ENCODE peak calls at places on chromosomes 16 and 17, in ten cellular contexts. P, B, T, O, H, U, D, Y, R and M are unnamed samples.

GRCh38 chr17:20059728-20060188 is 50.6 kb downstream of the SPECC1 start:
- DNase-seq in O (no peak), D (no peak), H (no peak), U (no peak), Y (no peak), B (peak), T (peak), R (peak), P (peak), M (no peak)

GRCh38 chr17:45997624-45998023 is 1.4 kb upstream of the STH start:
- DNase-seq in D (no peak), R (no peak), H (no peak), O (no peak), B (no peak), T (peak), Y (no peak), P (no peak), U (no peak), M (no peak)

GRCh38 chr16:51441331-51441730 is 290.3 kb upstream of the SALL1 start:
- DNase-seq in B (no peak), O (no peak), H (no peak), R (no peak), T (no peak), U (no peak), P (no peak), Y (no peak), D (no peak), M (no peak)

GRCh38 chr17:16027708-16028584 is 28.3 kb downstream of the TTC19 start:
- DNase-seq in T (peak), H (no peak), B (peak), D (peak), P (peak), Y (no peak), O (no peak), U (no peak), R (peak), M (no peak)

GRCh38 chr16:2033057-2033911 is 6.6 kb downstream of the NHERF2 start:
- DNase-seq in O (peak), D (peak), P (no peak), U (peak), Y (no peak), H (no peak), R (peak), B (peak), T (peak), M (peak)

GRCh38 chr17:17701658-17702057 is 20.4 kb downstream of the RAI1 start:
- DNase-seq in T (no peak), O (no peak), Y (no peak), B (no peak), P (no peak), R (no peak), H (no peak), U (no peak), D (no peak), M (no peak)

GRCh38 chr16:14286381-14287230 is 215.5 kb downstream of the MRTFB start:
- DNase-seq in R (no peak), H (no peak), O (peak), D (no peak), B (no peak), P (no peak), U (no peak), Y (no peak), T (no peak), M (no peak)

GRCh38 chr17:80575057-80575875 is 30.6 kb downstream of the RPTOR start:
- DNase-seq in T (peak), B (peak), D (peak), P (peak), R (peak), O (peak), U (peak), Y (peak), H (peak), M (peak)

GRCh38 chr16:71564377-71564967 is 12.4 kb downstream of the TAT start:
- DNase-seq in H (no peak), P (no peak), R (no peak), B (no peak), Y (no peak), T (no peak), U (peak), O (peak), D (no peak), M (no peak)

GRCh38 chr17:1720856-1721386 is 3.6 kb upstream of the WDR81 start:
- DNase-seq in U (peak), P (peak), B (peak), D (peak), H (no peak), R (peak), T (peak), O (peak), Y (peak), M (peak)

GRCh38 chr17:62708587-62708986 is 81.1 kb downstream of the MRC2 start:
- DNase-seq in D (no peak), H (no peak), P (no peak), U (no peak), R (no peak), B (no peak), Y (no peak), O (no peak), T (no peak), M (no peak)

GRCh38 chr16:57530104-57530522 is 6.3 kb downstream of the CCDC102A start:
- DNase-seq in U (peak), Y (no peak), T (peak), D (no peak), P (no peak), O (no peak), R (no peak), H (no peak), B (no peak), M (no peak)

GRCh38 chr17:3038941-3039340 is 24.5 kb downstream of the OR1D5 start:
- DNase-seq in Y (no peak), P (no peak), U (no peak), O (no peak), H (no peak), T (no peak), R (no peak), B (no peak), D (no peak), M (no peak)

DNA sequence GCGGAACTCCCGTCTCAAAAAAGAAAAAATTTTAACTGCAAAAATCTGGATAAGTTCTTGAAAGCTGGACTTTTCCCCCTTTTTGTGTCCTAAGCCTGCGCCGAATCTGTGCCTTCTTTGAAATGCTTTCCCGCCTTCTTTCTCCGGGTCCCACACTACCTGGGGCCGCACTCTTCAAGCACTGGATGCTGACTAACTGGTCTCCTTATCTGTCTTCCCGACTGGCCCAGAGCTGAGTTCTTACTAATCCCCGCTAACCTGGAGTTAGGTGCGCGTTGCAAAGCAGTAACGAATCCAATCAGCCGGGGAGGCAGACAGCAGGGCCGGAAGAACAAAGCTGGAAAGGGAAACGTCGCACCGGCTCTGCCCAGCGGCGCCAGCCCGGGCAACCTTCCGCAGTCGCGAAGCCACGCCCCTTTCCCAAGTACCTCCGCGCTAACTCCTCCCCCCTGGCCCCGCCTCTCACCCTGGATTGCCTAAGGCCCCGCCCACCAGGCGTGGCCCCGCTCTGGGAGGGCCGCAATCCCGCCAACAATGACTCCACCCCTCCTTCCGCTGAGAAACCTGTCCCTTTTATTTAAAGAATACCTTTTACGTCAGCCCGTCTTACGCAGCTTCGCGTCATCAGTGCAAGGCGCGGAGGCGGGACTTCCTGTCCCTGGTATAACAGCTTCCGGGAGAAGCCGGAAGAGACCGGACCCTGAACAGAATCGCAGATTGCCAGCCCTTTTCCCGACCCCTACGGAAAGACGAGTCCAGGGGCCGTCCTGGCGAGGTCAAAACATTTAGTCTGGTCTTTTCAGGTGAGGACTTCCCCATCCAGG is at the start of gene TMUB2:
- DNase-seq in R (peak), B (peak), Y (peak), U (peak), D (peak), O (peak), P (peak), T (peak), H (peak), M (peak)
- H3K27ac ChIP-seq in R (peak), B (peak), Y (peak), U (peak), D (peak), O (peak), P (peak), T (peak), H (peak), M (peak)

GRCh38 chr17:10809605-10810004 is 5.7 kb upstream of the TMEM238L start:
- DNase-seq in U (no peak), P (no peak), Y (no peak), T (no peak), R (no peak), D (no peak), B (no peak), H (no peak), O (no peak), M (no peak)
- H3K27ac ChIP-seq in U (no peak), P (no peak), Y (no peak), T (no peak), R (no peak), D (no peak), B (no peak), H (no peak), O (no peak), M (no peak)

GRCh38 chr17:58370716-58371115 is 18.7 kb upstream of the SUPT4H1 start:
- DNase-seq in T (no peak), B (no peak), R (no peak), H (no peak), D (no peak), P (no peak), Y (no peak), O (no peak), U (no peak), M (no peak)

GRCh38 chr17:58370309-58370708 is 18.3 kb upstream of the SUPT4H1 start:
- DNase-seq in D (no peak), R (no peak), T (no peak), H (no peak), Y (no peak), B (no peak), U (no peak), O (no peak), P (no peak), M (no peak)

GRCh38 chr17:58367462-58367861 is 15.5 kb upstream of the SUPT4H1 start:
- DNase-seq in D (no peak), H (no peak), T (no peak), Y (no peak), U (no peak), R (no peak), P (no peak), O (no peak), B (no peak), M (peak)

GRCh38 chr17:58369214-58370031 is 17.4 kb upstream of the SUPT4H1 start:
- DNase-seq in T (no peak), D (no peak), Y (no peak), R (no peak), H (no peak), B (no peak), O (no peak), P (no peak), U (no peak), M (no peak)

GRCh38 chr17:58368860-58369213 is 16.8 kb upstream of the SUPT4H1 start:
- DNase-seq in O (no peak), P (no peak), B (no peak), H (no peak), T (no peak), Y (no peak), U (no peak), D (no peak), R (no peak), M (no peak)
- H3K27ac ChIP-seq in O (no peak), P (no peak), B (no peak), H (peak), T (no peak), Y (no peak), U (no peak), D (no peak), R (no peak), M (no peak)

GRCh38 chr16:29816694-29817441 is 916 bp downstream of the PAGR1 start:
- DNase-seq in B (peak), R (peak), O (peak), Y (peak), U (peak), D (peak), H (no peak), T (peak), P (peak), M (peak)

GRCh38 chr16:29819506-29819905 is 756 bp upstream of the MVP start:
- DNase-seq in P (no peak), T (no peak), D (no peak), R (peak), O (no peak), H (no peak), Y (no peak), B (no peak), U (no peak), M (no peak)

GRCh38 chr16:29815793-29816693 is at the start of gene PAGR1:
- DNase-seq in T (peak), U (peak), R (peak), D (peak), B (peak), Y (peak), H (peak), O (peak), P (peak), M (peak)

GRCh38 chr16:29820271-29820701 is at the start of gene MVP:
- DNase-seq in R (peak), Y (peak), D (peak), O (no peak), H (peak), T (peak), U (peak), B (peak), P (peak), M (peak)

GRCh38 chr16:29818082-29818481 is 2.1 kb downstream of the PAGR1 start:
- DNase-seq in R (no peak), U (no peak), O (no peak), D (no peak), H (no peak), Y (no peak), B (no peak), T (no peak), P (no peak), M (no peak)
- H3K27ac ChIP-seq in R (no peak), U (no peak), O (no peak), D (no peak), H (no peak), Y (no peak), B (no peak), T (no peak), P (no peak), M (peak)

GRCh38 chr16:3542153-3542550 is 35.1 kb downstream of the NLRC3 start:
- DNase-seq in Y (no peak), H (no peak), T (peak), D (no peak), P (no peak), U (no peak), R (no peak), O (no peak), B (no peak), M (no peak)
- H3K27ac ChIP-seq in Y (no peak), H (no peak), T (no peak), D (no peak), P (no peak), U (no peak), R (no peak), O (no peak), B (no peak), M (no peak)

GRCh38 chr16:27238016-27238587 is 30.5 kb downstream of the NSMCE1 start:
- DNase-seq in U (no peak), R (no peak), D (no peak), O (no peak), H (peak), T (no peak), P (no peak), Y (no peak), B (no peak), M (peak)
- H3K27ac ChIP-seq in U (no peak), R (no peak), D (no peak), O (no peak), H (peak), T (peak), P (no peak), Y (no peak), B (no peak), M (peak)

GRCh38 chr16:81731636-81732035 is 47.5 kb upstream of the PLCG2 start:
- DNase-seq in H (no peak), R (no peak), U (no peak), B (no peak), T (no peak), D (no peak), O (peak), Y (no peak), P (no peak), M (no peak)

GRCh38 chr16:81730090-81731051 is 48.7 kb upstream of the PLCG2 start:
- DNase-seq in U (peak), R (peak), O (peak), P (peak), D (peak), Y (peak), T (peak), H (peak), B (peak), M (peak)

GRCh38 chr16:81729451-81729850 is 49.6 kb upstream of the PLCG2 start:
- DNase-seq in H (no peak), U (no peak), R (no peak), T (no peak), Y (no peak), P (no peak), O (peak), B (no peak), D (no peak), M (no peak)

GRCh38 chr16:81732699-81733098 is 46.4 kb upstream of the PLCG2 start:
- DNase-seq in B (no peak), P (no peak), Y (no peak), T (no peak), U (no peak), H (no peak), D (no peak), O (no peak), R (no peak), M (no peak)

DNA sequence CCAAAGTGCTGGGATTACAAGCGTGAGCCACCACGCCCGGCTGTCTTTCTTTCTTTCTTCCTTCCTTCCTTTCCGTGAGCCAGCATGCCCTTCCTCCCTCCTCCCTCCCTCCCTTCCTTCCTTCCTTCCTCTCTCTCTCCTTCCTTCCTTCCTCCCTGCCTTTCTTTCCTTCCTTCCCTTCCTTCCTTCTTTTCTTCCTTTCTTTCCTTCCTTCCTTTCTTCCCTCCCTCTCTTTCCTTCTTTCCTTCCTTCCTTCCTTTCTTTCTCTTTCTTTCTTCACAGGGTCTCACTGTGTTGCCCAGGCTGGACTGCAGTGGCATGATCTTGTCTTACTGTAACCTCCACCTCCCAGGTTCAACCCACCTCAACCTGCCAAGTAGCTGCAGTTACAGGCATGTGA is 50.7 kb upstream of the PLCG2 start:
- DNase-seq in O (no peak), H (no peak), B (no peak), R (no peak), P (no peak), D (no peak), T (no peak), Y (no peak), U (no peak), M (no peak)
- H3K27ac ChIP-seq in O (no peak), H (no peak), B (no peak), R (no peak), P (no peak), D (no peak), T (no peak), Y (no peak), U (no peak), M (no peak)

GRCh38 chr17:77375108-77375507 is 234.3 kb downstream of the SEC14L1 start:
- DNase-seq in T (no peak), P (peak), Y (no peak), O (peak), B (no peak), R (no peak), D (no peak), U (peak), H (no peak), M (peak)

GRCh38 chr17:77374170-77374936 is 233.6 kb downstream of the SEC14L1 start:
- DNase-seq in U (peak), T (peak), B (no peak), P (peak), Y (peak), O (peak), H (peak), D (peak), R (no peak), M (peak)

GRCh38 chr17:77375526-77375916 is 234.8 kb downstream of the SEC14L1 start:
- DNase-seq in R (no peak), U (no peak), D (no peak), P (no peak), Y (no peak), O (no peak), T (no peak), H (no peak), B (no peak), M (no peak)

GRCh38 chr17:77376795-77377751 is 236.3 kb downstream of the SEC14L1 start:
- DNase-seq in P (peak), O (no peak), D (no peak), T (peak), R (no peak), Y (peak), U (peak), B (no peak), H (no peak), M (peak)

DNA sequence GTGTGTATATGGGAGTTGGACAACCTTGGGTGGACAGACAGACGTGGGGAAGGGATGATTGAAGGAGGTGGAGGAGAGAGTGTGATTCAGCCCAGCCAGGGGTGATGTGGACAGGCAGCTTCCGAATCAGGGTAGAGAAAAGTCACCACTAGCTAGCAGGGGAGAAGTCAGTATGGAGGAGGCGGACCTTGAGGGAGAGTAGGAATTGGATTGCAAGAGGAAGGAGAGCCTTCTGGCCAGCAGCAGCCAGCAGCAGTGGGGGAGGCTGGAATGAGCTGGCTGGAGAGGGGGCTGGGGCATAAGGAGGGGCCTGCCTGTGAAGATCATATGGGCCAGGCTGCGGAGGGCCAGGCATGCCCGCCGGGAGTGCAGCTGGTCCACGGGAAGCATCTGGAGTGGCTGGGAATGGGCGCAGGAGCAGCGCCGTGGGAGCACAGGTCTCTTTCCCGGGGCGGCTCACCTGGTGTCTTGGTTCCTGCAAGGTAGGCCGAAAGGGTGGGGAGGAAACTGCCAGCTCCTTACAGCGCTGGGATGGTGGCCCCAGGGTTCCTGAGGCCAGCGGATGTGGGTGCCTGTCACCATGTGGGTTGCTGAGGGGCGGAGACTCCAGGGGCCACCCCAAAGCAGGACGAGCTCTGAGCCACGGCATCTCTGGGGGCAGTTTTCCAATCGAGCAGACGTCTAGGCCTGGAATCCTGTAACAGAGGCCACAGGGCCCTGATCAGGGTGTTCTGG is 235.3 kb downstream of the SEC14L1 start:
- DNase-seq in Y (no peak), B (no peak), P (no peak), O (peak), T (peak), D (no peak), R (peak), U (peak), H (no peak), M (peak)
- H3K27ac ChIP-seq in Y (peak), B (no peak), P (peak), O (peak), T (peak), D (no peak), R (no peak), U (peak), H (peak), M (peak)